ENCODE peak calls at places on chromosomes 3 and 15, in eight cellular contexts. D is activated T-helper 2 cell treated with anti-CD3 and anti-CD28 coated beads, Interferon-gamma antibody, Interleukin-2, Interleukin-4, amounts not matched to agents 10 μg/mL and 5 μg/mL and 100 μg/mL, durations not matched to agents 14 hours and 24 hours and 36 hours; Z is occipital lobe; H is mucosa of gallbladder; I is nephron progenitor cell; O is HTR-8/SVneo; K is HCEC 1CT; A is NCI-H1092. L is an unnamed sample.

GRCh38 chr3:72659609-72660008 is 188.6 kb downstream of the SHQ1 start:
- DNase-seq in D (no peak), Z (no peak), H (no peak), I (no peak), O (no peak), K (no peak), A (peak; percentile 69), L (no peak)

GRCh38 chr15:43292375-43293078 is 25.8 kb upstream of the TGM5 start:
- DNase-seq in D (no peak), Z (no peak), H (no peak), I (no peak), O (no peak), K (peak; percentile 52), A (no peak), L (no peak)

GRCh38 chr3:184718431-184718830 is 6.6 kb upstream of the MAGEF1 start:
- DNase-seq in D (no peak), Z (no peak), H (no peak), I (no peak), O (no peak), K (no peak), A (no peak), L (no peak)

GRCh38 chr3:136207741-136208140 is 11.6 kb upstream of the MSL2 start:
- DNase-seq in D (no peak), Z (no peak), H (no peak), I (no peak), O (no peak), K (no peak), A (no peak), L (no peak)

GRCh38 chr15:77097921-77098320 is 27.0 kb upstream of the TSPAN3 start:
- DNase-seq in D (no peak), Z (no peak), H (no peak), I (no peak), O (no peak), K (no peak), A (no peak), L (no peak)

GRCh38 chr15:39591141-39591895 is 10.4 kb downstream of the THBS1 start:
- DNase-seq in D (no peak), Z (no peak), H (no peak), I (no peak), O (no peak), K (no peak), A (no peak), L (peak; percentile 7)

GRCh38 chr3:153195480-153195879 is 33.5 kb downstream of the RAP2B start:
- DNase-seq in D (no peak), Z (no peak), H (no peak), I (no peak), O (no peak), K (no peak), A (no peak), L (no peak)

GRCh38 chr15:40353697-40354096 is 2.9 kb downstream of the PHGR1 start:
- DNase-seq in D (no peak), Z (no peak), H (no peak), I (no peak), O (no peak), K (no peak), A (no peak), L (no peak)

GRCh38 chr3:182487048-182487447 is 306.3 kb upstream of the ATP11B start:
- DNase-seq in D (no peak), Z (no peak), H (no peak), I (no peak), O (no peak), K (no peak), A (no peak), L (no peak)

GRCh38 chr15:101689901-101690300 is 34.4 kb downstream of the TARS3 start:
- DNase-seq in D (no peak), Z (peak; percentile 6), H (no peak), I (no peak), O (no peak), K (peak; percentile 52), A (no peak), L (peak; percentile 71)

GRCh38 chr3:180548050-180548449 is 53.9 kb upstream of the TTC14 start:
- DNase-seq in D (no peak), Z (no peak), H (no peak), I (no peak), O (no peak), K (peak; percentile 59), A (no peak), L (peak; percentile 4)

GRCh38 chr15:68699881-68700394 is 120.8 kb downstream of the ANP32A start:
- DNase-seq in D (no peak), Z (no peak), H (no peak), I (peak; percentile 21), O (no peak), K (no peak), A (no peak), L (no peak)